ENCODE peak calls at places on chromosomes 3 and 15, in nine cellular contexts. W, A, Z, S, F, O, L, E and I are unnamed samples.

GRCh38 chr15:89400121-89400996 is 65.7 kb upstream of the POLG start:
- DNase-seq in A (no peak), W (no peak), E (no peak), Z (no peak), O (no peak), L (no peak), S (no peak), F (no peak), I (no peak)

GRCh38 chr15:81091889-81092558 is 42.0 kb upstream of the CFAP161 start:
- DNase-seq in S (no peak), F (no peak), E (peak; percentile 94), Z (no peak), O (peak; percentile 96), A (no peak), W (no peak), L (peak; percentile 95), I (no peak)

GRCh38 chr15:82663186-82663600 is 16.0 kb upstream of the CPEB1 start:
- DNase-seq in Z (peak; percentile 83), A (peak; percentile 79), O (peak; percentile 16), E (no peak), F (peak; percentile 40), W (peak; percentile 58), S (no peak), L (peak; percentile 33), I (peak; percentile 31)

GRCh38 chr3:187022403-187023029 is 92.2 kb downstream of the ST6GAL1 start:
- DNase-seq in E (no peak), A (no peak), Z (no peak), L (no peak), W (no peak), F (no peak), S (no peak), O (no peak), I (no peak)

GRCh38 chr3:107367353-107367752 is 9.9 kb upstream of the CCDC54 start:
- DNase-seq in E (peak; percentile 14), S (no peak), W (peak; percentile 31), Z (no peak), F (no peak), L (peak; percentile 90), O (peak; percentile 76), A (no peak), I (no peak)

GRCh38 chr15:63186065-63186464 is 3.3 kb upstream of the RAB8B start:
- DNase-seq in S (no peak), W (no peak), L (peak; percentile 64), F (no peak), Z (no peak), A (no peak), E (peak; percentile 39), O (peak; percentile 51), I (no peak)

GRCh38 chr3:137249311-137249940 is 291.6 kb downstream of the IL20RB start:
- DNase-seq in E (no peak), S (no peak), F (no peak), W (no peak), A (no peak), Z (no peak), O (no peak), L (no peak), I (no peak)

GRCh38 chr15:81275711-81276417 is 48.1 kb downstream of the STARD5 start:
- DNase-seq in Z (no peak), E (peak; percentile 29), L (peak; percentile 18), F (no peak), O (no peak), S (no peak), A (no peak), W (no peak), I (no peak)

GRCh38 chr15:30953731-30954378 is 37.6 kb downstream of the MTMR10 start:
- DNase-seq in W (no peak), L (peak; percentile 94), F (peak; percentile 25), A (no peak), O (peak; percentile 83), E (peak; percentile 59), S (no peak), Z (no peak), I (no peak)

GRCh38 chr3:107794664-107795443 is 272.1 kb downstream of the BBX start:
- DNase-seq in S (no peak), Z (no peak), E (no peak), A (no peak), O (no peak), W (no peak), F (no peak), L (no peak), I (no peak)

GRCh38 chr3:45434996-45435395 is 46.6 kb downstream of the LARS2 start:
- DNase-seq in A (no peak), L (no peak), Z (no peak), W (no peak), E (no peak), S (no peak), F (no peak), O (no peak), I (no peak)

GRCh38 chr3:45435961-45436360 is 47.6 kb downstream of the LARS2 start:
- DNase-seq in F (no peak), E (no peak), O (no peak), Z (no peak), S (no peak), L (no peak), W (no peak), A (no peak), I (no peak)

GRCh38 chr3:45441570-45442313 is 53.4 kb downstream of the LARS2 start:
- DNase-seq in E (no peak), A (no peak), O (peak; percentile 17), S (no peak), Z (no peak), L (peak; percentile 10), W (no peak), F (no peak), I (no peak)

GRCh38 chr3:45440562-45440961 is 52.2 kb downstream of the LARS2 start:
- DNase-seq in S (no peak), F (no peak), A (no peak), L (no peak), O (no peak), W (no peak), Z (no peak), E (no peak), I (no peak)

GRCh38 chr3:45437388-45437787 is 49.0 kb downstream of the LARS2 start:
- DNase-seq in E (no peak), A (no peak), F (no peak), Z (no peak), S (no peak), O (no peak), W (no peak), L (no peak), I (no peak)
- TF ChIP-seq CTCF in E (no peak), A (no peak), F (no peak), Z (no peak), S (no peak), O (no peak), W (no peak), L (no peak), I (no peak)

GRCh38 chr15:38857814-38858213 is 293.2 kb upstream of the RASGRP1 start:
- DNase-seq in S (no peak), E (no peak), Z (no peak), F (no peak), O (no peak), A (no peak), L (no peak), W (no peak), I (no peak)

GRCh38 chr15:38859574-38859973 is 295.0 kb upstream of the RASGRP1 start:
- DNase-seq in F (no peak), W (no peak), L (no peak), S (no peak), E (no peak), Z (no peak), O (no peak), A (no peak), I (no peak)

GRCh38 chr15:38854506-38854905 is 289.9 kb upstream of the RASGRP1 start:
- DNase-seq in A (no peak), Z (no peak), L (no peak), S (no peak), E (no peak), O (no peak), F (no peak), W (no peak), I (no peak)

GRCh38 chr15:38853608-38854007 is 289.0 kb upstream of the RASGRP1 start:
- DNase-seq in E (no peak), Z (no peak), O (no peak), L (no peak), A (no peak), S (no peak), W (peak; percentile 34), F (no peak), I (no peak)
- TF ChIP-seq CTCF in E (peak; percentile 40), Z (no peak), O (peak; percentile 49), L (peak; percentile 50), A (peak; percentile 41), S (peak; percentile 58), W (no peak), F (peak; percentile 34), I (no peak)

DNA sequence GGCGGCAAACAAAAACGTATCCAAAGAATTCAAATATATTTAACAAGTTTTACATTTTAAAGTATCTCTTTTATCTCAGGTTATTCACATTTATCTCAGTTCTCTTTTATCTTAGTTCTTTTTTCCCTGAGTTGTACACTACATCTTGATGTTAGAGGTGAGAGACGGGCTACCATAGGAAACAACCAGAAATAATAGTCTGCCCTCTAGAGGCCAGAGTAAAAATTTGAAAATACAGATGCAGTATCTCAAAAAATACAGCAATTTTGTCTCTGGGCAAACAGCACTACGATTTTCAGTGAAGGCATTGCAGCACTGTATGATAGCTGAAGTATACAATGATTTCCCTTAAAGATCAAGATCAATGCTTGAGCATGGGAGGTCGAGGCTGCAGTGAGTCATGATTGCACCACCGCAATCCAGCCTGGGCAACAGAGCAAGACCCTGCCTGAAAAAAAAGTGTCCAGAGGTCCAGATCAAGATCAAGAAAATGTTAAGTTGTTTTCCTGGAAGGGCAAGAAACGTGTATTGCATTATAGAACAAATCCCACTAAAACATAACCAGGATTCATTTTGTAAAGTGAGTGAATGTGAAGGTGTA is 82.6 kb upstream of the ATP11B start:
- DNase-seq in E (no peak), F (no peak), O (peak; percentile 23), Z (no peak), W (no peak), A (no peak), L (peak; percentile 13), S (no peak), I (no peak)
- TF ChIP-seq CTCF in E (peak; percentile 67), F (peak; percentile 64), O (peak; percentile 66), Z (peak; percentile 85), W (peak; percentile 84), A (peak; percentile 70), L (peak; percentile 56), S (peak; percentile 86), I (peak; percentile 69)

GRCh38 chr3:189262746-189263145 is 91.0 kb downstream of the TPRG1 start:
- DNase-seq in S (no peak), F (no peak), O (no peak), W (no peak), A (no peak), L (no peak), Z (no peak), E (no peak), I (no peak)

GRCh38 chr3:189260556-189261493 is 89.1 kb downstream of the TPRG1 start:
- DNase-seq in F (peak; percentile 59), Z (no peak), S (no peak), O (no peak), A (no peak), E (no peak), W (no peak), L (peak; percentile 41), I (no peak)

DNA sequence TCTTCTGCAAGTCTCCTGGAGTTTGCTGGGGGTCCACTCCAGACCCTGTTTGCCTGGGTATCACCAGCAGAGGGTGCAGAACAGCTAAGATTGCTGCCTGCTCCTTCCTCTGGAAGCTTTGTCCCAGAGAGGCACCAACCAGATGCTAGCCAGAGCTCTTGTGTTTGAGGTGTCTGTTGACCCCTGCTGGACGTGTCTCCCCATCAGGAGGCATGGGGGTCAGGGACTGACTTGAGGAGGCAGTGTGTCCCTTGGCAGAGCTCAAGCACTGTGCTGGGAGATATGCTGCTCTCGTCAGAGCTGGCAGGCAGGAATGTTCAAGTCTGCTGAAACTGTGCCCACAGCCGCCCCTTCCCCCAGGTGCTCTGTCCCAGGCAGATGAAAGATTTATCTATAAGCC is 86.5 kb downstream of the TPRG1 start:
- DNase-seq in L (no peak), Z (no peak), W (no peak), O (no peak), S (no peak), E (no peak), A (no peak), F (no peak), I (no peak)
- TF ChIP-seq CTCF in L (no peak), Z (no peak), W (no peak), O (no peak), S (no peak), E (no peak), A (no peak), F (no peak), I (no peak)